ENCODE peak calls at places on chromosomes 1 and 21, in four cellular contexts. A is HepG2, T is K562, D is SK-N-SH. S is an unnamed sample.

GRCh38 chr21:29674343-29674742 is 265.5 kb downstream of the GRIK1 start:
- DNase-seq in A (no peak), T (no peak), D (no peak), S (no peak)

GRCh38 chr1:82775402-82776000 is 974.8 kb downstream of the ADGRL2 start:
- DNase-seq in A (peak; percentile 3), T (peak; percentile 63), D (peak; percentile 34), S (peak; percentile 84)

GRCh38 chr1:53502641-53503432 is 43.6 kb downstream of the DMRTB1 start:
- DNase-seq in A (no peak), T (no peak), D (peak; percentile 64), S (no peak)

GRCh38 chr1:1623631-1624442 is 8.1 kb upstream of the MMP23B start:
- DNase-seq in A (no peak), T (no peak), D (no peak), S (no peak)

GRCh38 chr1:59556802-59557548 is 257.8 kb upstream of the HOOK1 start:
- DNase-seq in A (peak; percentile 100), T (no peak), D (no peak), S (no peak)

GRCh38 chr1:235511470-235512240 is 7.4 kb upstream of the B3GALNT2 start:
- DNase-seq in A (no peak), T (peak; percentile 29), D (no peak), S (no peak)

GRCh38 chr1:66278260-66279046 is 255.5 kb upstream of the SGIP1 start:
- DNase-seq in A (no peak), T (no peak), D (no peak), S (no peak)

GRCh38 chr1:88742546-88742945 is 58.5 kb downstream of the PKN2 start:
- DNase-seq in A (no peak), T (no peak), D (no peak), S (no peak)

GRCh38 chr1:3049905-3050304 is 19.1 kb upstream of the PRDM16 start:
- DNase-seq in A (no peak), T (no peak), D (no peak), S (no peak)

GRCh38 chr21:26801524-26801923 is 43.7 kb downstream of the ADAMTS1 start:
- DNase-seq in A (no peak), T (no peak), D (no peak), S (no peak)

GRCh38 chr21:28337319-28337718 is 655.4 kb downstream of the LTN1 start:
- DNase-seq in A (peak; percentile 37), T (no peak), D (peak; percentile 8), S (no peak)

GRCh38 chr1:160779662-160780397 is 16.1 kb upstream of the LY9 start:
- DNase-seq in A (peak; percentile 58), T (peak; percentile 74), D (peak; percentile 47), S (peak; percentile 84)

GRCh38 chr1:117612517-117613248 is 6.8 kb downstream of the TENT5C start:
- DNase-seq in A (no peak), T (peak; percentile 96), D (no peak), S (no peak)

GRCh38 chr1:151782741-151783140 is 7.6 kb downstream of the TDRKH start:
- DNase-seq in A (no peak), T (no peak), D (no peak), S (no peak)

GRCh38 chr1:206556047-206556747 is 48.9 kb downstream of the RASSF5 start:
- DNase-seq in A (peak; percentile 68), T (no peak), D (no peak), S (no peak)

GRCh38 chr1:172638885-172639831 is 19.7 kb upstream of the FASLG start:
- DNase-seq in A (peak; percentile 24), T (no peak), D (peak; percentile 22), S (no peak)

GRCh38 chr1:8698937-8699447 is 118.4 kb downstream of the RERE start:
- DNase-seq in A (no peak), T (no peak), D (no peak), S (no peak)

GRCh38 chr1:117001254-117001927 is at the start of gene CD101:
- DNase-seq in A (no peak), T (no peak), D (no peak), S (no peak)

GRCh38 chr1:182415789-182416188 is 15.3 kb upstream of the TEDDM1 start:
- DNase-seq in A (no peak), T (no peak), D (no peak), S (no peak)

GRCh38 chr21:40548134-40548533 is 298.8 kb downstream of the DSCAM start:
- DNase-seq in A (no peak), T (no peak), D (no peak), S (no peak)

GRCh38 chr1:24894002-24894401 is 36.1 kb downstream of the RUNX3 start:
- DNase-seq in A (no peak), T (no peak), D (no peak), S (no peak)

GRCh38 chr1:1137256-1138045 is 21.6 kb upstream of the C1orf159 start:
- DNase-seq in A (no peak), T (no peak), D (no peak), S (no peak)

GRCh38 chr1:44251989-44252625 is 38.8 kb downstream of the DMAP1 start:
- DNase-seq in A (no peak), T (no peak), D (no peak), S (no peak)

GRCh38 chr1:23788695-23789094 is 2.2 kb upstream of the LYPLA2 start:
- DNase-seq in A (no peak), T (no peak), D (no peak), S (no peak)

GRCh38 chr21:37338671-37339526 is 27.7 kb upstream of the DYRK1A start:
- DNase-seq in A (peak; percentile 79), T (peak; percentile 89), D (peak; percentile 54), S (no peak)
- TF ChIP-seq FOXJ3 in A (no peak), T (no peak), D (peak; percentile 10), S (no peak)

GRCh38 chr1:210244746-210245367 is 12.3 kb downstream of the SERTAD4 start:
- DNase-seq in A (no peak), T (no peak), D (no peak), S (no peak)
- TF ChIP-seq FOXJ3 in A (no peak), T (no peak), D (no peak), S (no peak)

GRCh38 chr1:41640756-41641482 is 156.4 kb upstream of the EDN2 start:
- DNase-seq in A (no peak), T (no peak), D (no peak), S (no peak)

GRCh38 chr1:41641941-41642527 is 157.6 kb upstream of the EDN2 start:
- DNase-seq in A (no peak), T (no peak), D (no peak), S (no peak)

GRCh38 chr1:41641483-41641829 is 157.0 kb upstream of the EDN2 start:
- DNase-seq in A (no peak), T (no peak), D (no peak), S (no peak)

GRCh38 chr1:41639332-41639936 is 155.0 kb upstream of the EDN2 start:
- DNase-seq in A (no peak), T (peak; percentile 12), D (no peak), S (no peak)

DNA sequence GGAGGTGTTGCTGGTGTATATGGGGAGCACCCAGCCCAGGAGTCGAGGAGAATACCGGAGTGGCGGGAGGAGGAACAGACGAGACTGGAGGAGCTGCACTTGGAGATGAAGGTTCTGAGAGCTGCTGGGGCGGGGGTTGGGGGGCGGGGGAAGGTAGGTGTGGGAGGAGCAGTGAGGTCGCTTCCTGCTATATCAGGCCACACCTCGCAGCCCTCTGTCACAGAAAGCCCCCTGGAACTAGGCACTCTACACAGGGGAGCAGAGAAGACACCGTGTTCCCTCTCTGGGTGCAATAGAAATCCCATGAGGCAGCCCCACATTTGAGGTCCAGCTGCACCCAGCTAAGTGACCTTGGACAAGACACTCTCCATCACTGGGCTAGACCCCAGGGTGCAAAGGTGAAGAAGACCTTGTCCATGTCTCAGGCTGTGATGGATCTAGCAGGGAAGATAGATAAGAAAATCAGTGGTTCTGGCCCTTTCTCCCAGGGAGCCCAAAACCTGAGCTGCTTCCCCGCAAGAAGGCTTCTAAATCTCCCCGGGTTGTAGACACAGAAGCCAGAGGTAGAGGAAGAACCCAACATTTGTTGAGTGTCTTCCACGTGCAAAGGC is 155.8 kb upstream of the EDN2 start:
- DNase-seq in A (no peak), T (no peak), D (no peak), S (no peak)
- TF ChIP-seq FOXJ3 in A (no peak), T (no peak), D (no peak), S (no peak)

GRCh38 chr1:168709407-168709891 is 19.6 kb downstream of the DPT start:
- DNase-seq in A (no peak), T (no peak), D (no peak), S (no peak)

GRCh38 chr1:168708698-168709406 is 20.2 kb downstream of the DPT start:
- DNase-seq in A (no peak), T (no peak), D (peak; percentile 36), S (no peak)

GRCh38 chr1:168709896-168710305 is 19.1 kb downstream of the DPT start:
- DNase-seq in A (no peak), T (no peak), D (no peak), S (no peak)

GRCh38 chr1:168717906-168718891 is 10.8 kb downstream of the DPT start:
- DNase-seq in A (no peak), T (no peak), D (no peak), S (no peak)

GRCh38 chr1:168714012-168714411 is 15.0 kb downstream of the DPT start:
- DNase-seq in A (no peak), T (no peak), D (no peak), S (no peak)
- TF ChIP-seq FOXJ3 in A (no peak), T (no peak), D (no peak), S (no peak)

S was measured in WTC11.